ENCODE peak calls at places on chromosomes 16 and 17, in seven cellular contexts. L is fibroblast of pulmonary artery, N is neural progenitor cell, B is mammary epithelial cell, O is brain microvascular endothelial cell, A is IMR-90, W is A549. Q is an unnamed sample.

GRCh38 chr16:522320-523096 is 5.0 kb upstream of the CAPN15 start:
- DNase-seq in B (no peak), L (no peak), N (no peak), O (no peak), A (no peak), W (no peak), Q (no peak)

GRCh38 chr17:46773676-46774075 is 44.8 kb downstream of the WNT3 start:
- DNase-seq in O (no peak), N (no peak), B (no peak), L (no peak), W (no peak), A (no peak), Q (no peak)

GRCh38 chr17:31527606-31528005 is 136.1 kb downstream of the RAB11FIP4 start:
- DNase-seq in W (no peak), O (peak), A (peak), N (no peak), L (peak), B (no peak), Q (no peak)

GRCh38 chr17:77563439-77564102 is 394.9 kb upstream of the TNRC6C start:
- DNase-seq in N (no peak), B (no peak), L (no peak), O (no peak), W (no peak), A (no peak), Q (no peak)

GRCh38 chr16:86396318-86396882 is 113.9 kb upstream of the FOXF1 start:
- DNase-seq in W (no peak), L (peak), B (peak), N (no peak), A (peak), O (peak), Q (peak)

GRCh38 chr16:81586421-81586820 is 141.8 kb downstream of the CMIP start:
- DNase-seq in L (no peak), W (no peak), N (no peak), O (no peak), A (peak), B (peak), Q (no peak)

GRCh38 chr17:48012151-48012520 is 25.5 kb downstream of the COPZ2 start:
- DNase-seq in B (no peak), O (no peak), N (peak), W (no peak), L (no peak), A (no peak), Q (no peak)

GRCh38 chr17:19713901-19714361 is 2.5 kb downstream of the SLC47A2 start:
- DNase-seq in A (no peak), O (no peak), L (no peak), N (no peak), W (no peak), B (no peak), Q (no peak)

GRCh38 chr17:71709974-71710373 is 410.8 kb upstream of the SOX9 start:
- DNase-seq in W (no peak), A (peak), O (no peak), L (no peak), N (peak), B (no peak), Q (no peak)

GRCh38 chr17:50052241-50052788 is 3.6 kb upstream of the ITGA3 start:
- DNase-seq in L (no peak), W (no peak), B (no peak), A (no peak), N (no peak), O (no peak), Q (no peak)

GRCh38 chr16:23504453-23505179 is 5.7 kb downstream of the GGA2 start:
- DNase-seq in O (peak), W (peak), A (peak), N (peak), L (peak), B (peak), Q (peak)

GRCh38 chr17:72111374-72111773 is 9.4 kb upstream of the SOX9 start:
- DNase-seq in W (no peak), L (no peak), N (peak), A (no peak), B (no peak), O (no peak), Q (no peak)

GRCh38 chr17:15479697-15480096 is 12.3 kb upstream of the CDRT4 start:
- DNase-seq in O (no peak), N (no peak), L (peak), A (peak), W (no peak), B (no peak), Q (no peak)

GRCh38 chr16:90034504-90034903 is 15.2 kb upstream of the DBNDD1 start:
- DNase-seq in A (no peak), W (no peak), B (no peak), N (no peak), L (no peak), O (no peak), Q (no peak)

GRCh38 chr16:88686062-88686438 is 257 bp downstream of the SNAI3 start:
- DNase-seq in N (no peak), O (no peak), W (no peak), B (no peak), L (no peak), A (no peak), Q (no peak)

GRCh38 chr17:58172369-58173071 is 5.7 kb downstream of the OR4D2 start:
- DNase-seq in N (peak), B (peak), W (peak), L (peak), O (peak), A (peak), Q (no peak)

GRCh38 chr16:3460585-3460984 is 17.1 kb downstream of the NAA60 start:
- DNase-seq in N (no peak), A (no peak), W (no peak), L (no peak), O (no peak), B (no peak), Q (no peak)

GRCh38 chr16:19757026-19757425 is 39.0 kb downstream of the IQCK start:
- DNase-seq in A (peak), N (no peak), W (no peak), L (no peak), B (peak), O (peak), Q (no peak)

GRCh38 chr17:31339906-31340661 is 18.7 kb upstream of the EVI2A start:
- DNase-seq in W (no peak), L (peak), A (peak), N (no peak), B (peak), O (peak), Q (peak)

GRCh38 chr17:41308918-41309359 is at the start of gene KRTAP16-1:
- DNase-seq in N (no peak), B (no peak), O (no peak), W (no peak), L (no peak), A (no peak), Q (no peak)

GRCh38 chr16:70573451-70574121 is 50.0 kb downstream of the SF3B3 start:
- DNase-seq in B (peak), A (peak), W (no peak), L (peak), O (peak), N (no peak), Q (peak)

GRCh38 chr16:50266337-50267091 is at the start of gene ADCY7:
- DNase-seq in L (peak), A (peak), N (peak), O (peak), W (no peak), B (peak), Q (peak)

GRCh38 chr16:12257926-12258561 is 281.5 kb downstream of the SNX29 start:
- DNase-seq in O (no peak), A (no peak), L (no peak), W (no peak), N (peak), B (no peak), Q (no peak)

GRCh38 chr17:73365934-73366623 is 54.3 kb upstream of the CDC42EP4 start:
- DNase-seq in L (peak), B (no peak), W (no peak), N (peak), O (no peak), A (no peak), Q (no peak)

GRCh38 chr17:82371333-82372062 is at the start of gene UTS2R:
- DNase-seq in W (no peak), O (no peak), N (peak), L (no peak), B (no peak), A (no peak), Q (no peak)

DNA sequence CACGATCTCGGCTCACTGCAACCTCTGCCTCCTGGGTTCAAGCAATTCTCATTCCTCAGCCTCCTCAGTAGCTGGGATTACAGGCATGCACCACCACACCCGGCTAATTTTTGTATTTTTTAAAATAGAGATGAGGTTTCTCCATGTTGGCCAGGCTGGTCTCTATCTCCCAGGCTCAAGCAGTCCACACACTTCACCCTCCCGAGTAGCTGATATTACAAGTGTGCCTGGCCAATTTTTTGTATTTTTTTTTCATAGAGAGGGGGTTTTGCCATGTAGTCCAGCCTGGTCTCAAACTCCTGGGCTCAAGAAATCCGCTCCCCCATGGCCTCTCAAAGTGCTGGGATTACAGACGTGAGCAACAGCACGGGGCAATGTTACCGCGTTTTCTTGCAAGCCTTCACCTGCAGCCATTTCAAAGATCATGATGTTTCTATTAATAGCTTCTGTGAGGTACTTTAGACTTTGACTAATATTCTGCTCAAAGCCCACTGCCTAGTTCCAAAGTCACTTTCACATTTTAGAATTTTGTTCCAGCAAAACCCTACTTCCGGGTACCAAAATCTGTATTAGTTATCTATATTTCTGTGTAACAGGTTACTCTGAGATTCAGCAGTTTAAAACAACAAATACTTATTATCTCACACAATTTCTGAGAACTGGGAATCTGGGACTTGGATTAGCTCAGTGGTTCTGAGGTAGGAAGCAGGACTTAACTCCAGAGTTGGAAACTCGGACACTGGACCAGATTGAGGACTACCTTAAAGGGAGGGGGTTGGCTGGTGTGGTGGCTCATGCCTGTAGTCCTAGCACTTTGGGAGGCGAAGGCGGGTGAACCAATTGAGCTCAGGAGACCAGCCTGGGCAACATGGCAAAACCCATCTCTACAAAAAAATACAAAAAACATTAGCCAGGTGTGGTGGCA is 12.0 kb upstream of the MED13 start:
- DNase-seq in N (no peak), W (no peak), A (no peak), B (no peak), L (no peak), O (no peak), Q (no peak)
- H3K4me3 ChIP-seq in N (no peak), W (no peak), A (no peak), B (no peak), L (no peak), O (no peak), Q (no peak)

DNA sequence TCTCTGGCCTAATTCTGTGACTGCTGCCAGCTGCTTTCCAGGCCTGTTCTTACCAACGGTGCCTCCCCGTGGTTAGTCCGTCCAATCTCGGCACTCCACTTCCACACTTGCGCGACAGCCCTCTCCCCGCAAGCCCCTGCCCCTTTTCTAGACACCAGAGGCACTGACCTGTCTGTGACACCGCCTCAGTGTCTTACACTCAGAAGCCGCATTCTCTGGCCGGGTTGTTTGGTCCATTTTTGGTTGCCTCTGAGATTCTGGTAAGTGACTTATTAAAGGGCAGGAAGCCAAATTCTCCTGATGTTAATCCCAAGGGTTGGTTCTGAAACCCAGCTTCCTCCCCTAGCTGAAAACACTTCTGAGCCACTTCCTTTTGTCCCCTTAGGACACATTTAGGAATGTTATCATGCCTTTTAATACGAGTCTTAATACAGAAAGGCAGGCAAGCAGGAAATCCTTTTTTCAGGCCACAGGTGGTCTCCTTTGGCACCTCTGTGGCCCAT is 1.2 kb upstream of the AKTIP start:
- DNase-seq in L (peak), N (peak), O (peak), A (peak), B (peak), W (no peak), Q (no peak)
- TF ChIP-seq CTCF in L (no peak), N (no peak), O (peak), A (no peak), B (no peak), W (no peak), Q (peak)

DNA sequence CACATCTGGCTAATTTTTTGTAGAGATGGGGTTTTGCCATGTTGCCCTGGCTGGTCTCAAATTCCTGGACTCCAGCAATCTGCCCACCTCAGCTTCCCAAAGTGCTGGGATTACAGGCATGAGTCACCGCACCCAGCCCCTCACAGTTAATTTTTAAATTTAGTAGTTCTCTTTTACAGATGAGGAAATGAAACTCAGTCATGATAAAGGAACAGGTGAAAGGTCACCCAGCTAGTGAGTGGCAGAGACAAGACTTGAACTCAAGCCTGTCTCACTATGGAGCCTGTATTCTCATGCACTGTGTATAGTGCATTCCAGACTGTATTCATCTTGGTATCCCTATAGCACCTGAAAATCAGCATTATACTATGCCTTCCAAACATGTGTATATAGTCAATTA is 77.1 kb upstream of the WSB1 start:
- DNase-seq in N (no peak), O (no peak), W (no peak), A (no peak), L (no peak), B (no peak), Q (no peak)
- H3K4me3 ChIP-seq in N (no peak), O (no peak), W (no peak), A (no peak), L (no peak), B (no peak), Q (no peak)

GRCh38 chr16:84243732-84244131 is 3.9 kb upstream of the KCNG4 start:
- DNase-seq in W (no peak), L (no peak), A (no peak), B (no peak), N (no peak), O (no peak), Q (no peak)
- TF ChIP-seq CTCF in W (no peak), L (no peak), A (no peak), B (no peak), N (no peak), O (no peak), Q (no peak)

Q was measured in AG09309.